ENCODE peak calls at places on chromosome 1, in four cellular contexts. One of them, this sample, is unnamed. For H3K4me1, the result is how much of the 10 kb centered on the place peaks cover.

GRCh38 chr1:213989071-213989739 is 1.4 kb downstream of the PROX1 start:
- DNase-seq in body of pancreas: peak
- DNase-seq in Panc1: no peak
- DNase-seq in IMR-90: no peak
- DNase-seq in this sample: no peak

GRCh38 chr1:211487672-211488208 is 4.2 kb downstream of the RD3 start:
- DNase-seq in body of pancreas: no peak
- DNase-seq in Panc1: no peak
- DNase-seq in IMR-90: no peak
- DNase-seq in this sample: no peak

GRCh38 chr1:200107004-200107470 is 79.5 kb downstream of the NR5A2 start:
- DNase-seq in IMR-90: no peak
- DNase-seq in body of pancreas: no peak
- DNase-seq in Panc1: no peak
- DNase-seq in this sample: no peak

GRCh38 chr1:226784081-226785049 is 45.3 kb upstream of the ITPKB start:
- DNase-seq in Panc1: no peak
- DNase-seq in IMR-90: no peak
- DNase-seq in body of pancreas: no peak
- DNase-seq in this sample: no peak

GRCh38 chr1:1419812-1420653 is 1.0 kb downstream of the ANKRD65 start:
- DNase-seq in IMR-90: no peak
- DNase-seq in Panc1: no peak
- DNase-seq in body of pancreas: peak
- DNase-seq in this sample: no peak

GRCh38 chr1:185066181-185066580 is 20.8 kb downstream of the RNF2 start:
- DNase-seq in body of pancreas: no peak
- DNase-seq in IMR-90: no peak
- DNase-seq in Panc1: no peak
- DNase-seq in this sample: no peak

GRCh38 chr1:194813109-194813508 is 1626.7 kb upstream of the B3GALT2 start:
- DNase-seq in Panc1: no peak
- DNase-seq in body of pancreas: no peak
- DNase-seq in IMR-90: no peak
- DNase-seq in this sample: no peak

GRCh38 chr1:187252923-187253322 is 424.2 kb downstream of the PLA2G4A start:
- DNase-seq in body of pancreas: no peak
- DNase-seq in Panc1: no peak
- DNase-seq in IMR-90: no peak
- DNase-seq in this sample: no peak

GRCh38 chr1:228222548-228222947 is 14.7 kb downstream of the OBSCN start:
- DNase-seq in IMR-90: no peak
- DNase-seq in body of pancreas: no peak
- DNase-seq in Panc1: no peak
- DNase-seq in this sample: no peak

GRCh38 chr1:89635825-89636815 is 3.2 kb downstream of the LRRC8C start:
- DNase-seq in Panc1: peak
- DNase-seq in IMR-90: peak
- DNase-seq in body of pancreas: no peak
- DNase-seq in this sample: no peak

GRCh38 chr1:236534164-236534651 is 10.4 kb downstream of the LGALS8 start:
- DNase-seq in body of pancreas: no peak
- DNase-seq in Panc1: no peak
- DNase-seq in IMR-90: peak
- DNase-seq in this sample: no peak

GRCh38 chr1:25735956-25736529 is 64.0 kb upstream of the SELENON start:
- DNase-seq in IMR-90: no peak
- DNase-seq in Panc1: no peak
- DNase-seq in body of pancreas: peak
- DNase-seq in this sample: no peak

GRCh38 chr1:36706416-36706815 is 223.7 kb upstream of the CSF3R start:
- DNase-seq in IMR-90: no peak
- DNase-seq in Panc1: no peak
- DNase-seq in body of pancreas: no peak
- DNase-seq in this sample: no peak

GRCh38 chr1:82534996-82535395 is 734.3 kb downstream of the ADGRL2 start:
- DNase-seq in IMR-90: no peak
- DNase-seq in body of pancreas: no peak
- DNase-seq in Panc1: no peak
- DNase-seq in this sample: no peak

GRCh38 chr1:110674337-110675059 is at the start of gene KCNA3:
- DNase-seq in Panc1: no peak
- DNase-seq in body of pancreas: peak
- DNase-seq in IMR-90: no peak
- DNase-seq in this sample: no peak

GRCh38 chr1:31551206-31551605 is 25.1 kb upstream of the TINAGL1 start:
- DNase-seq in IMR-90: no peak
- DNase-seq in body of pancreas: no peak
- DNase-seq in Panc1: no peak
- DNase-seq in this sample: no peak

GRCh38 chr1:113593550-113594288 is 165.6 kb downstream of the PHTF1 start:
- DNase-seq in Panc1: no peak
- DNase-seq in IMR-90: peak
- DNase-seq in body of pancreas: no peak
- DNase-seq in this sample: no peak

GRCh38 chr1:44806025-44806703 is 987 bp downstream of the DYNLT4 start:
- DNase-seq in Panc1: no peak
- DNase-seq in body of pancreas: no peak
- DNase-seq in IMR-90: no peak
- DNase-seq in this sample: no peak

GRCh38 chr1:196152086-196152485 is 456.2 kb downstream of the KCNT2 start:
- DNase-seq in IMR-90: no peak
- DNase-seq in Panc1: no peak
- DNase-seq in body of pancreas: peak
- DNase-seq in this sample: no peak

GRCh38 chr1:106290805-106291537 is 765.5 kb upstream of the PRMT6 start:
- DNase-seq in Panc1: no peak
- DNase-seq in body of pancreas: no peak
- DNase-seq in IMR-90: no peak
- DNase-seq in this sample: no peak

GRCh38 chr1:240803151-240803550 is 191.2 kb upstream of the GREM2 start:
- DNase-seq in Panc1: peak
- DNase-seq in body of pancreas: no peak
- DNase-seq in IMR-90: peak
- DNase-seq in this sample: no peak

GRCh38 chr1:210272666-210273065 is 40.1 kb downstream of the SERTAD4 start:
- DNase-seq in body of pancreas: no peak
- DNase-seq in Panc1: no peak
- DNase-seq in IMR-90: no peak
- DNase-seq in this sample: no peak

GRCh38 chr1:114618606-114619005 is 37.2 kb upstream of the BCAS2 start:
- DNase-seq in body of pancreas: no peak
- DNase-seq in Panc1: no peak
- DNase-seq in IMR-90: no peak
- DNase-seq in this sample: peak

GRCh38 chr1:202058001-202058908 is 47.9 kb downstream of the ELF3 start:
- DNase-seq in body of pancreas: no peak
- DNase-seq in IMR-90: peak
- DNase-seq in Panc1: no peak
- DNase-seq in this sample: no peak

GRCh38 chr1:214563881-214564280 is 12.5 kb upstream of the PTPN14 start:
- DNase-seq in Panc1: no peak
- DNase-seq in body of pancreas: no peak
- DNase-seq in IMR-90: peak
- DNase-seq in this sample: no peak

DNA sequence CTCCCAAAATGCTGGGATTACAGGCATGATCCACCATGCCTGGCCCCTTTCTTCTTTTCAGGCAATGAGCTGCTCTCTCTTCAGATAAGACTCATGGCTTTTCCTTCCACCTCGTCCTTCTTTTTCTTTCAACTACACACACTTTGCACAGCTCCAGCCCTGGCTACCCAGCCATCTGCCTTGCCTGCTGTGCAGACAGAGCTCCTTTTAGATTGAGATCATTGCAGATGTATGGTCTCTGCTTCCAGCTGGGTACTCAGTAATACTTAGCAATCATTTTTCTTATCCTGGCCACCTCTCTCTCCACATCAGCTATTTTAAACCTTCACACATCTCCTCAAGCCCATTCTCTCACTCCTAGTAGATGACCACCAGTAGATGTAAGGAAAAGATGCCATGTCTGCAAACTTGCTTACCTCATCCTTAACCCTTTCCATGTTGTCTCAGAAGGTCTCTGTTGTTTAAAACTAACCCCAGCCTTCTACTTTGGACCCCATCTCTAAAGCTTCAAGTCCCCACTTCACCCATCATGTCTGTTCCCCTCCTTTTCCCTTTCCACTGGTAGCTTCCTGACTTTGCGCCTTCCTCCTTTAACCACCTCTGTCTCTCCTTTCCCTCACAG is 7.3 kb downstream of the RAB4A start:
- DNase-seq in Panc1: no peak
- DNase-seq in IMR-90: no peak
- DNase-seq in body of pancreas: no peak
- DNase-seq in this sample: no peak
- H3K4me3 ChIP-seq in Panc1: no peak
- H3K4me3 ChIP-seq in IMR-90: no peak
- H3K4me3 ChIP-seq in body of pancreas: no peak
- H3K4me3 ChIP-seq in this sample: no peak

GRCh38 chr1:154481058-154481457 is 21.0 kb upstream of the TDRD10 start:
- DNase-seq in Panc1: no peak
- DNase-seq in IMR-90: no peak
- DNase-seq in body of pancreas: no peak
- DNase-seq in this sample: no peak
- H3K4me1 ChIP-seq in Panc1: under half
- H3K4me1 ChIP-seq in IMR-90: under half
- H3K4me1 ChIP-seq in body of pancreas: under half
- H3K4me1 ChIP-seq in this sample: under half

DNA sequence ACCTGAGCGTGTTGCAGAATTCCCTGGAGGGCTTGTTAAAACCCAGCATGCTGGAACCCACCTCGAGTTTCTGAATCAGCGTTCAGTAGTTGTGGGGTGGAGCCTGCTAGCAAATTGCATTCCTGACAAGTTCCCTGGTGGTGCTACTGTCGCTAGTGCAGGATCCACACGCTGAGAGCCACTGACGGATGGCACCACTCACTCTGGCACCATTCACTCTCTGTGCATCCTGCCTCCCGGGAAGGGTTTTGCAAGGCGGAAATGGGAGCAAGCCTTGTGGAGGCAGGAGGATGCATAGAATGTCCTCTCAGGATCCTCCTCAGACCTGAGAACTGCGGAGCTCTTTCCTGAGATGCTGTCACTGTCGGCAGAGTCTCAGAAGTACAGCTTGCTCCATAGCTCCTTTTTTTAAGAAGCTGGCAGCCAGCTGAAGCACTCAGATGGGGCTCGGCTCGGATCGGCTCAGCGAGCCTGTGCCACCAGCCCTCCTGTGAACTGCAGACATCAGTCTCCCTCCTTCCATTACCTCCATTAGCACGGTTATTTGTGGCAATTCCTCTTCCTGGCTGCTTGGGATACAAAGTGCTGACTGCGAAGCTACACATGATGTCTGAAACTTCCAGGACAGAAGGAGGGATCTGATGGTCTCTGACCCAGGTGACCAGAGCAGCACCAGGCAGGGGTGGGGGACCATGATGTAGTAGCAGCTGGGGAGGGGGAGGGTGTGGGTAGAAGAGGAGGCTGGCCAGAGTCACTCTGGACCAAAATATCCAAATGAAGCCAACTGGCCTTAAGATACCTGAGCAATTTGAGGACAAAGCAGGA is 89.6 kb downstream of the C1orf94 start:
- DNase-seq in body of pancreas: no peak
- DNase-seq in Panc1: no peak
- DNase-seq in IMR-90: no peak
- DNase-seq in this sample: no peak
- H3K4me3 ChIP-seq in body of pancreas: no peak
- H3K4me3 ChIP-seq in Panc1: no peak
- H3K4me3 ChIP-seq in IMR-90: no peak
- H3K4me3 ChIP-seq in this sample: no peak

GRCh38 chr1:242005866-242006565 is 7.1 kb upstream of the MAP1LC3C start:
- DNase-seq in Panc1: no peak
- DNase-seq in IMR-90: no peak
- DNase-seq in body of pancreas: no peak
- DNase-seq in this sample: no peak

GRCh38 chr1:242008788-242009500 is 10.0 kb upstream of the MAP1LC3C start:
- DNase-seq in IMR-90: no peak
- DNase-seq in body of pancreas: no peak
- DNase-seq in Panc1: no peak
- DNase-seq in this sample: no peak

GRCh38 chr1:242002528-242002927 is 3.6 kb upstream of the MAP1LC3C start:
- DNase-seq in Panc1: no peak
- DNase-seq in IMR-90: no peak
- DNase-seq in body of pancreas: no peak
- DNase-seq in this sample: no peak

GRCh38 chr1:242002072-242002471 is 3.2 kb upstream of the MAP1LC3C start:
- DNase-seq in Panc1: no peak
- DNase-seq in IMR-90: no peak
- DNase-seq in body of pancreas: no peak
- DNase-seq in this sample: no peak

GRCh38 chr1:242004751-242005495 is 6.0 kb upstream of the MAP1LC3C start:
- DNase-seq in Panc1: no peak
- DNase-seq in body of pancreas: no peak
- DNase-seq in IMR-90: no peak
- DNase-seq in this sample: no peak
- H3K4me1 ChIP-seq in Panc1: under half
- H3K4me1 ChIP-seq in body of pancreas: under half
- H3K4me1 ChIP-seq in IMR-90: under half
- H3K4me1 ChIP-seq in this sample: under half

GRCh38 chr1:20033396-20033795 is 36.6 kb upstream of the PLA2G5 start:
- DNase-seq in Panc1: no peak
- DNase-seq in IMR-90: no peak
- DNase-seq in body of pancreas: no peak
- DNase-seq in this sample: no peak

GRCh38 chr1:20031836-20032235 is 38.2 kb upstream of the PLA2G5 start:
- DNase-seq in IMR-90: no peak
- DNase-seq in body of pancreas: no peak
- DNase-seq in Panc1: no peak
- DNase-seq in this sample: no peak

GRCh38 chr1:20029178-20029912 is 40.6 kb upstream of the PLA2G5 start:
- DNase-seq in body of pancreas: no peak
- DNase-seq in IMR-90: no peak
- DNase-seq in Panc1: no peak
- DNase-seq in this sample: no peak

GRCh38 chr1:20032425-20032824 is 37.6 kb upstream of the PLA2G5 start:
- DNase-seq in body of pancreas: no peak
- DNase-seq in Panc1: no peak
- DNase-seq in IMR-90: no peak
- DNase-seq in this sample: peak

GRCh38 chr1:20031161-20031560 is 38.8 kb upstream of the PLA2G5 start:
- DNase-seq in Panc1: no peak
- DNase-seq in IMR-90: no peak
- DNase-seq in body of pancreas: no peak
- DNase-seq in this sample: no peak
- H3K4me3 ChIP-seq in Panc1: no peak
- H3K4me3 ChIP-seq in IMR-90: no peak
- H3K4me3 ChIP-seq in body of pancreas: no peak
- H3K4me3 ChIP-seq in this sample: no peak

This sample was measured in prostate gland.